ENCODE peak calls at places on chromosomes 13 and 19, in six cellular contexts. D is WTC11, U is amniotic stem cell, R is NCI-H460, E is choroid plexus epithelial cell, B is PC-3. H is an unnamed sample.

GRCh38 chr13:107223867-107224266 is 655.9 kb upstream of the ARGLU1 start:
- DNase-seq in R (no peak), E (no peak), U (no peak), D (no peak), B (no peak), H (no peak)

GRCh38 chr13:50611117-50611781 is 232.2 kb downstream of the DLEU7 start:
- DNase-seq in B (no peak), U (no peak), D (no peak), R (no peak), E (no peak), H (no peak)

GRCh38 chr19:43984687-43985000 is 656 bp downstream of the ZNF155 start:
- DNase-seq in D (no peak), B (no peak), E (peak; percentile 11), R (no peak), U (no peak), H (no peak)

GRCh38 chr13:114054269-114054668 is 78.2 kb downstream of the RASA3 start:
- DNase-seq in E (no peak), R (no peak), U (no peak), D (peak; percentile 65), B (no peak), H (no peak)

GRCh38 chr19:17325881-17326594 is 8.6 kb downstream of the ANO8 start:
- DNase-seq in E (no peak), D (no peak), U (no peak), R (no peak), B (no peak), H (no peak)

GRCh38 chr13:80123945-80124344 is 217.0 kb downstream of the SPRY2 start:
- DNase-seq in R (no peak), E (no peak), U (no peak), D (no peak), B (no peak), H (no peak)

GRCh38 chr19:53927745-53928144 is 18.7 kb downstream of the CACNG7 start:
- DNase-seq in R (peak; percentile 59), E (peak; percentile 86), D (peak; percentile 88), U (peak; percentile 36), B (peak; percentile 78), H (no peak)

GRCh38 chr19:2546128-2547032 is 70.5 kb downstream of the GADD45B start:
- DNase-seq in B (no peak), D (peak; percentile 67), E (no peak), U (no peak), R (no peak), H (no peak)

GRCh38 chr13:48500652-48501197 is 32.2 kb downstream of the RCBTB2 start:
- DNase-seq in R (no peak), E (peak; percentile 97), D (no peak), B (peak; percentile 68), U (peak; percentile 58), H (peak; percentile 4)

GRCh38 chr19:3604227-3604986 is 2.3 kb downstream of the TBXA2R start:
- DNase-seq in E (no peak), D (no peak), U (no peak), B (no peak), R (no peak), H (no peak)

GRCh38 chr19:32191921-32192320 is 153.5 kb upstream of the ZNF507 start:
- DNase-seq in E (no peak), U (no peak), B (no peak), D (no peak), R (no peak), H (no peak)

GRCh38 chr13:44792096-44792495 is 197.2 kb downstream of the NUFIP1 start:
- DNase-seq in D (no peak), E (no peak), B (no peak), U (no peak), R (no peak), H (no peak)

GRCh38 chr19:36851898-36852297 is 1.2 kb downstream of the ZNF345 start:
- DNase-seq in U (no peak), E (no peak), R (no peak), D (no peak), B (no peak), H (no peak)

GRCh38 chr13:95251641-95252040 is 49.6 kb downstream of the ABCC4 start:
- DNase-seq in R (no peak), D (no peak), E (no peak), U (no peak), B (no peak), H (no peak)

GRCh38 chr13:34942732-34943674 is 933 bp downstream of the NBEA start:
- DNase-seq in B (peak; percentile 41), R (no peak), D (peak; percentile 61), E (no peak), U (no peak), H (peak; percentile 83)

GRCh38 chr19:34231439-34231838 is 22.9 kb upstream of the GARRE1 start:
- DNase-seq in D (no peak), E (no peak), U (no peak), B (no peak), R (no peak), H (no peak)

GRCh38 chr13:62250501-62251175 is 835.0 kb upstream of the PCDH20 start:
- DNase-seq in D (no peak), B (no peak), U (no peak), R (no peak), E (peak; percentile 36), H (no peak)

GRCh38 chr19:4152241-4152998 is 1.0 kb upstream of the CREB3L3 start:
- DNase-seq in D (no peak), R (no peak), U (no peak), E (no peak), B (no peak), H (no peak)

GRCh38 chr19:19527371-19527656 is 1.4 kb upstream of the YJEFN3 start:
- DNase-seq in B (no peak), D (no peak), E (no peak), U (no peak), R (no peak), H (no peak)

GRCh38 chr19:57321164-57321563 is 892 bp downstream of the ZNF543 start:
- DNase-seq in R (no peak), B (no peak), U (no peak), D (no peak), E (no peak), H (no peak)

H was measured in NCI-H146.